ENCODE peak calls at places on chromosomes 6 and 20, in four cellular contexts. T is WTC11, X is HepG2, K is GM12878. H is an unnamed sample.

GRCh38 chr6:130018830-130019795 is 732 bp downstream of the L3MBTL3 start:
- DNase-seq in T (peak), X (no peak), K (no peak), H (peak)

GRCh38 chr6:166551797-166552495 is 34.5 kb downstream of the RAMACL start:
- DNase-seq in T (no peak), X (no peak), K (no peak), H (no peak)

GRCh38 chr20:36792422-36792821 is 18.9 kb upstream of the DSN1 start:
- DNase-seq in T (peak), X (peak), K (no peak), H (no peak)

GRCh38 chr6:37985355-37985754 is 165.8 kb downstream of the ZFAND3 start:
- DNase-seq in T (no peak), X (no peak), K (no peak), H (no peak)

GRCh38 chr20:43459022-43459942 is 1.6 kb downstream of the SRSF6 start:
- DNase-seq in T (no peak), X (no peak), K (no peak), H (peak)

GRCh38 chr20:52150440-52151258 is 40.9 kb downstream of the ZFP64 start:
- DNase-seq in T (no peak), X (peak), K (peak), H (peak)

GRCh38 chr6:56860466-56860865 is 94.4 kb upstream of the BEND6 start:
- DNase-seq in T (no peak), X (no peak), K (no peak), H (no peak)

GRCh38 chr20:16819483-16819882 is 71.3 kb downstream of the OTOR start:
- DNase-seq in T (no peak), X (no peak), K (no peak), H (no peak)

GRCh38 chr6:127346512-127346911 is 3.1 kb upstream of the ECHDC1 start:
- DNase-seq in T (no peak), X (no peak), K (no peak), H (no peak)

GRCh38 chr20:38113401-38114325 is 51.4 kb downstream of the TGM2 start:
- DNase-seq in T (peak), X (peak), K (no peak), H (peak)

GRCh38 chr6:5122504-5123112 is 37.5 kb downstream of the PPP1R3G start:
- DNase-seq in T (no peak), X (no peak), K (no peak), H (no peak)

GRCh38 chr6:71394001-71394432 is 105.4 kb downstream of the OGFRL1 start:
- DNase-seq in T (no peak), X (no peak), K (no peak), H (no peak)

GRCh38 chr6:41071501-41071922 is 644 bp downstream of the OARD1 start:
- DNase-seq in T (peak), X (no peak), K (peak), H (peak)

GRCh38 chr6:128367437-128367836 is 153.0 kb downstream of the PTPRK start:
- DNase-seq in T (no peak), X (no peak), K (no peak), H (no peak)

GRCh38 chr6:98833101-98834059 is 994 bp upstream of the POU3F2 start:
- DNase-seq in T (no peak), X (no peak), K (no peak), H (no peak)

GRCh38 chr20:62287129-62287528 is 15.7 kb upstream of the ADRM1 start:
- DNase-seq in T (no peak), X (no peak), K (no peak), H (no peak)

GRCh38 chr6:17493286-17493685 is 99.9 kb downstream of the CAP2 start:
- DNase-seq in T (no peak), X (no peak), K (no peak), H (peak)

GRCh38 chr20:41031243-41031619 is 2.6 kb downstream of the TOP1 start:
- DNase-seq in T (no peak), X (no peak), K (no peak), H (no peak)

GRCh38 chr20:24164360-24164759 is 175.8 kb upstream of the GGTLC1 start:
- DNase-seq in T (peak), X (peak), K (no peak), H (peak)

GRCh38 chr6:121794630-121795029 is 359.2 kb downstream of the GJA1 start:
- DNase-seq in T (no peak), X (no peak), K (no peak), H (no peak)

GRCh38 chr20:46975976-46976375 is 81.3 kb downstream of the EYA2 start:
- DNase-seq in T (no peak), X (no peak), K (no peak), H (no peak)

GRCh38 chr20:19254086-19254821 is 41.8 kb downstream of the SLC24A3 start:
- DNase-seq in T (no peak), X (no peak), K (no peak), H (no peak)

GRCh38 chr20:45105317-45105716 is 4.4 kb upstream of the KCNS1 start:
- DNase-seq in T (no peak), X (no peak), K (no peak), H (peak)

GRCh38 chr20:54624701-54625472 is 149.5 kb downstream of the DOK5 start:
- DNase-seq in T (no peak), X (no peak), K (no peak), H (no peak)

GRCh38 chr6:22028403-22028802 is 268.4 kb downstream of the PRL start:
- DNase-seq in T (no peak), X (no peak), K (no peak), H (no peak)

GRCh38 chr6:49744259-49744658 is at the start of gene CRISP3:
- DNase-seq in T (no peak), X (peak), K (no peak), H (no peak)

GRCh38 chr20:51500311-51500710 is 42.2 kb downstream of the NFATC2 start:
- DNase-seq in T (no peak), X (no peak), K (peak), H (peak)

GRCh38 chr6:11921017-11921438 is 91.1 kb upstream of the HIVEP1 start:
- DNase-seq in T (no peak), X (no peak), K (no peak), H (peak)

GRCh38 chr6:78132681-78133410 is 480.0 kb downstream of the MEI4 start:
- DNase-seq in T (no peak), X (no peak), K (no peak), H (no peak)

GRCh38 chr20:49115565-49115964 is 69.5 kb downstream of the CSE1L start:
- DNase-seq in T (no peak), X (no peak), K (no peak), H (no peak)

GRCh38 chr20:13777171-13777601 is 7.5 kb downstream of the ESF1 start:
- DNase-seq in T (no peak), X (no peak), K (no peak), H (no peak)

GRCh38 chr20:41425180-41425884 is 58.7 kb upstream of the EMILIN3 start:
- DNase-seq in T (no peak), X (peak), K (no peak), H (peak)

GRCh38 chr20:62500237-62500864 is 24.6 kb upstream of the GATA5 start:
- DNase-seq in T (peak), X (peak), K (no peak), H (peak)

GRCh38 chr6:111689946-111690345 is 84.3 kb upstream of the TRAF3IP2 start:
- DNase-seq in T (no peak), X (no peak), K (no peak), H (no peak)

GRCh38 chr6:139973602-139974373 is 599.3 kb upstream of the CITED2 start:
- DNase-seq in T (no peak), X (no peak), K (no peak), H (no peak)

DNA sequence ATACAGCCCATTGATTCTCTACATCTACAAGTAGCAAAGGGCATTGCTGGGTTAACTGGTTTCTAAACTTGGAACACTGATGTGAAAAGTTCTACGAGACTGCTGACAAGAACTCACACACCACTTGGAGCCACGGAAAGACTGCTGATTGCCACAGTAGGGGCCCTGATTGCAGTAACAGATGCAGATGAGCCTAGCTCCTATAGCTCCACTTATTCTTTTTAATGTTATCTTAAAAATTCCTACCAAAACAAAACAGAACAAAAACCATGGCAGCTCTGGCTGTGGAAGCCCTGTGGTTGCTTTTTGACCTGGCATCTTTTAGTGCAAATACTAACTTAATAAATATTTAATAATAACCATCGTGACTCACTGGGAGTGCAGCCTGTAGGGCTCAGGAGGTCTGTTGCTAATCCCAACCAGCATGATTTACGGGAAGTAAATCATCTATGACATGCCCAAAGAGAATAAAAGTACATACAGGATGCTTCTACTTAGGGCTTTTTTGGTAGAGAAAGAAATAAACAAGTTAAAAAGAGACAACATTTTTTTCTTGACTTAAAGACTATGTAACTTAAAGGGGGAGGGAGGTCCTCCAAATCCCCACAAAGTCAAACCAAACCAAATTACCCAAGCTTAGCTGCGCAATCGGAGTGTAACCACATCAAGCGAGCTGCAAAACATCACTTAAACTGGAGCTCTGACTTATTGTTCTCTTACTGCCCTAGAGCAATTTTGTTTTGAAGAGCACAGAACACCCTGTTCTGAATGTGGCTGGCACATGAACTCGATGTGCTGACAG is 87.2 kb downstream of the FKBP5 start:
- DNase-seq in T (no peak), X (peak), K (no peak), H (no peak)
- TF ChIP-seq CBFB in T (no peak), X (peak), K (no peak), H (no peak)

GRCh38 chr6:138468320-138469015 is 30.8 kb downstream of the NHSL1 start:
- DNase-seq in T (no peak), X (peak), K (no peak), H (no peak)
- TF ChIP-seq CBFB in T (no peak), X (no peak), K (no peak), H (no peak)

GRCh38 chr6:16437984-16438383 is 199.6 kb downstream of the GMPR start:
- DNase-seq in T (no peak), X (no peak), K (no peak), H (no peak)
- TF ChIP-seq CBFB in T (no peak), X (no peak), K (no peak), H (no peak)

GRCh38 chr20:3889489-3890409 is 562 bp downstream of the PANK2 start:
- DNase-seq in T (peak), X (peak), K (no peak), H (peak)
- TF ChIP-seq CBFB in T (no peak), X (no peak), K (no peak), H (no peak)

DNA sequence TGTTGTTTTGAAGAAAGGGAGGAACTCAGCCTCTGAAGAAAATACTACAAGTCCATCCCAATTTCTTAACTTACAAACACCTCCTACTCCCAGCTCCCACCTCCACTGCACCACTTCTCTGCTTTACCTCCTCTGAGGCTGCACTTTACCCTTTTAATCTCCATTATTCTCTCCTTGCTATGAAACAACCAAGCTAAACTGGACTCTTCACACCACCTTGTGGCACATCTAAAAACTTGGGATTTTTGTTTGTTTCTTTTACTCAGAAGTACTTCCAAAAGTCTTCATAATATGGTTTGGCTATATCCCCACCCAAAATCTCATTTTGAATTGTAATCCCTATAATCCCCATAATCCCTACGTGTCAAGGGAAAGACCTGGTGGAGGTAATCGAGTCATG is 142.2 kb downstream of the MOXD1 start:
- DNase-seq in T (no peak), X (peak), K (no peak), H (no peak)
- TF ChIP-seq CBFB in T (no peak), X (no peak), K (no peak), H (no peak)

DNA sequence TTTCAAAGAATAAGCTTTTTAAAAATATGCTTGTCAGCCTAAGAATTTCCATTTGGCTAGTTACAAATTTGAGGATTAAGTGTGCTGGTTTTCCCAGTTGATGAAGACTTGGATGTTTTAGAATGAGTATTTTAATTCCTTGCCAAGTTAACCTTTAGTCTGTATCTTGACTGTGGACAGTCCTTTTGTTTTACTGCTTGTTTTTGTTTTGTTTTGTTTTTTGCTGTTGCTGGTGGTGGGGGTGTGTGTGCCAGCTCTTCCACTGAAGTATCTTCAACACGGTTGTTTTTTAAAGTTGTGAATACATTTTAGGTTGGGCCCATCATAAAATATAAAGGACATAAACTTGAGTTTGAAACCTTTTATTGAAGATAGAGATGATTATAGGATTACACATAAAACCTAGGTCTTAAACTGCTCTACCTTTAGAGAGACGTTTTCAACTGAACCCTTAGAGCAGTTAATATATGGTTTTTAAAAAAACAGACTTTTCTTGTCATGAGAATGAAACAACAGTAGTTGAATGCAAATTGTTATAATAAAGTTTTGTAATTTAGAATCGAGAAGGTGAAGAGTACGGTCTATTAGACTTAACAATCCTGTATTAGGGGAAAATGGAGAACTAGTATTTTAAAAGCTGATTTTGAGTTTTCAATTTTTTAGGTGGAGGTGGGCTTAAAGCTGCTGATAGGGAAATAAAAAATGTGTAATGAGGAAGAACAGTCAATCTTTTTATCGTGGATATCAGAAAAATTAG is 3.9 kb downstream of the QKI start:
- DNase-seq in T (no peak), X (no peak), K (no peak), H (no peak)
- TF ChIP-seq CBFB in T (no peak), X (no peak), K (no peak), H (no peak)

H was measured in K562.